ENCODE peak calls at places on chromosomes 5 and 9, in ten cellular contexts. D, Q, B, O, I, F, V, H, Y and A are unnamed samples.

GRCh38 chr9:113886003-113886324 is 9.9 kb downstream of the ZNF618 start:
- DNase-seq in D (no peak), Q (no peak), B (no peak), O (no peak), I (no peak), F (no peak), V (no peak), H (no peak), Y (no peak), A (no peak)

GRCh38 chr9:133477992-133478850 is 678 bp downstream of the SLC2A6 start:
- DNase-seq in D (peak), Q (no peak), B (peak), O (no peak), I (peak), F (no peak), V (no peak), H (no peak), Y (no peak), A (peak)

GRCh38 chr9:72383978-72384709 is 19.1 kb upstream of the ZFAND5 start:
- DNase-seq in D (no peak), Q (no peak), B (no peak), O (no peak), I (peak), F (no peak), V (no peak), H (peak), Y (no peak), A (no peak)

GRCh38 chr5:148970876-148971275 is 92.0 kb downstream of the SH3TC2 start:
- DNase-seq in D (no peak), Q (no peak), B (no peak), O (no peak), I (no peak), F (no peak), V (no peak), H (no peak), Y (no peak), A (no peak)

GRCh38 chr9:123933401-123933800 is 3.5 kb upstream of the DENND1A start:
- DNase-seq in D (no peak), Q (no peak), B (no peak), O (no peak), I (peak), F (no peak), V (no peak), H (peak), Y (peak), A (no peak)

GRCh38 chr9:123410281-123410910 is 54.4 kb downstream of the CRB2 start:
- DNase-seq in D (no peak), Q (no peak), B (no peak), O (no peak), I (no peak), F (no peak), V (no peak), H (no peak), Y (no peak), A (peak)

GRCh38 chr9:84343111-84343521 is 2.6 kb upstream of the SLC28A3 start:
- DNase-seq in D (no peak), Q (no peak), B (no peak), O (no peak), I (peak), F (no peak), V (no peak), H (peak), Y (peak), A (no peak)

GRCh38 chr5:58358436-58358835 is 101.5 kb downstream of the PLK2 start:
- DNase-seq in D (no peak), Q (no peak), B (no peak), O (no peak), I (no peak), F (no peak), V (no peak), H (no peak), Y (no peak), A (no peak)

GRCh38 chr5:120738568-120738967 is 274.5 kb downstream of the PRR16 start:
- DNase-seq in D (no peak), Q (no peak), B (no peak), O (no peak), I (no peak), F (no peak), V (no peak), H (no peak), Y (no peak), A (no peak)

GRCh38 chr9:125444166-125444565 is 182.5 kb downstream of the GAPVD1 start:
- DNase-seq in D (no peak), Q (no peak), B (no peak), O (no peak), I (no peak), F (no peak), V (no peak), H (no peak), Y (no peak), A (no peak)

GRCh38 chr9:111851536-111851935 is 45.1 kb upstream of the UGCG start:
- DNase-seq in D (no peak), Q (no peak), B (no peak), O (no peak), I (peak), F (no peak), V (no peak), H (no peak), Y (peak), A (no peak)

GRCh38 chr9:35907732-35908483 is 1.4 kb upstream of the SPAAR start:
- DNase-seq in D (no peak), Q (peak), B (no peak), O (peak), I (peak), F (peak), V (no peak), H (no peak), Y (peak), A (no peak)

GRCh38 chr5:31722111-31722510 is 83.2 kb downstream of the PDZD2 start:
- DNase-seq in D (no peak), Q (no peak), B (no peak), O (no peak), I (no peak), F (no peak), V (no peak), H (no peak), Y (no peak), A (no peak)

GRCh38 chr5:40385544-40385943 is 294.2 kb upstream of the PTGER4 start:
- DNase-seq in D (no peak), Q (no peak), B (no peak), O (peak), I (peak), F (no peak), V (peak), H (no peak), Y (peak), A (no peak)

GRCh38 chr9:90996154-90996788 is 194.7 kb downstream of the SYK start:
- DNase-seq in D (no peak), Q (no peak), B (no peak), O (no peak), I (no peak), F (no peak), V (no peak), H (no peak), Y (no peak), A (no peak)

GRCh38 chr9:121752929-121753328 is 101.5 kb downstream of the DAB2IP start:
- DNase-seq in D (no peak), Q (no peak), B (no peak), O (no peak), I (no peak), F (no peak), V (no peak), H (no peak), Y (no peak), A (no peak)

GRCh38 chr9:108052431-108053080 is 563.0 kb upstream of the KLF4 start:
- DNase-seq in D (no peak), Q (no peak), B (no peak), O (no peak), I (peak), F (no peak), V (no peak), H (no peak), Y (no peak), A (no peak)

GRCh38 chr9:124217839-124218437 is 39.8 kb upstream of the NEK6 start:
- DNase-seq in D (no peak), Q (peak), B (no peak), O (no peak), I (no peak), F (no peak), V (peak), H (no peak), Y (no peak), A (peak)

GRCh38 chr5:64807505-64807904 is 38.8 kb downstream of the CWC27 start:
- DNase-seq in D (no peak), Q (no peak), B (no peak), O (no peak), I (peak), F (no peak), V (no peak), H (no peak), Y (peak), A (no peak)

GRCh38 chr9:21311888-21312287 is 6.8 kb upstream of the IFNA5 start:
- DNase-seq in D (no peak), Q (no peak), B (no peak), O (no peak), I (no peak), F (no peak), V (no peak), H (no peak), Y (no peak), A (no peak)

GRCh38 chr5:14577964-14578363 is 3.6 kb upstream of the OTULINL start:
- DNase-seq in D (no peak), Q (no peak), B (no peak), O (no peak), I (peak), F (no peak), V (no peak), H (peak), Y (no peak), A (no peak)

GRCh38 chr5:137888489-137888874 is 775 bp upstream of the PKD2L2 start:
- DNase-seq in D (no peak), Q (no peak), B (no peak), O (no peak), I (no peak), F (no peak), V (no peak), H (peak), Y (no peak), A (no peak)

GRCh38 chr5:34043099-34043876 is at the start of gene C1QTNF3:
- DNase-seq in D (peak), Q (peak), B (no peak), O (no peak), I (no peak), F (no peak), V (no peak), H (no peak), Y (no peak), A (no peak)

GRCh38 chr5:172156541-172156994 is 31.5 kb downstream of the STK10 start:
- DNase-seq in D (no peak), Q (no peak), B (no peak), O (no peak), I (no peak), F (no peak), V (no peak), H (no peak), Y (no peak), A (peak)

GRCh38 chr5:154198611-154199230 is 8.2 kb downstream of the GALNT10 start:
- DNase-seq in D (no peak), Q (no peak), B (no peak), O (no peak), I (peak), F (peak), V (no peak), H (no peak), Y (peak), A (no peak)

GRCh38 chr9:34451545-34451944 is 6.8 kb downstream of the FAM219A start:
- DNase-seq in D (no peak), Q (no peak), B (no peak), O (no peak), I (peak), F (no peak), V (peak), H (no peak), Y (no peak), A (no peak)

GRCh38 chr5:94744906-94745305 is 126.4 kb downstream of the SLF1 start:
- DNase-seq in D (no peak), Q (no peak), B (no peak), O (no peak), I (no peak), F (no peak), V (no peak), H (no peak), Y (no peak), A (no peak)

GRCh38 chr5:125595095-125595494 is 828.1 kb upstream of the GRAMD2B start:
- DNase-seq in D (peak), Q (peak), B (no peak), O (no peak), I (no peak), F (no peak), V (no peak), H (no peak), Y (no peak), A (no peak)

GRCh38 chr9:116149844-116150243 is 3.7 kb upstream of the PAPPA start:
- DNase-seq in D (no peak), Q (no peak), B (no peak), O (no peak), I (peak), F (no peak), V (no peak), H (peak), Y (peak), A (no peak)

GRCh38 chr5:159792180-159792579 is 124.1 kb upstream of the ADRA1B start:
- DNase-seq in D (no peak), Q (no peak), B (no peak), O (no peak), I (no peak), F (no peak), V (no peak), H (no peak), Y (no peak), A (no peak)

GRCh38 chr5:100777680-100778281 is 125.3 kb downstream of the ST8SIA4 start:
- DNase-seq in D (no peak), Q (no peak), B (no peak), O (peak), I (peak), F (no peak), V (no peak), H (peak), Y (peak), A (no peak)

GRCh38 chr5:67561145-67561932 is 364.7 kb upstream of the CD180 start:
- DNase-seq in D (no peak), Q (no peak), B (no peak), O (no peak), I (no peak), F (no peak), V (no peak), H (peak), Y (no peak), A (no peak)

GRCh38 chr9:106800691-106801090 is 62.3 kb upstream of the ZNF462 start:
- DNase-seq in D (no peak), Q (no peak), B (no peak), O (no peak), I (no peak), F (no peak), V (no peak), H (no peak), Y (no peak), A (no peak)